ENCODE peak calls at places on chromosomes 1 and 21, in seven cellular contexts. R is H9; N is right lobe of liver; T is fibroblast of lung; S is astrocyte; Z is CD8-positive, alpha-beta memory T cell; K is neuronal stem cell. D is an unnamed sample.

GRCh38 chr1:227947678-227948492 is at the start of gene WNT9A:
- DNase-seq in S (peak; percentile 41), T (peak; percentile 61), R (no peak), K (peak; percentile 83), Z (no peak), N (peak; percentile 53), D (peak; percentile 59)

GRCh38 chr1:110165761-110166231 is 15.5 kb downstream of the SLC6A17 start:
- DNase-seq in K (no peak), R (no peak), Z (no peak), T (no peak), S (no peak), N (no peak), D (no peak)

GRCh38 chr1:32142446-32143301 is 34.8 kb downstream of the KPNA6 start:
- DNase-seq in R (no peak), K (no peak), S (peak; percentile 71), N (peak; percentile 58), T (peak; percentile 84), Z (no peak), D (no peak)

GRCh38 chr1:37051386-37051785 is 17.1 kb upstream of the GRIK3 start:
- DNase-seq in S (no peak), T (no peak), R (no peak), K (no peak), Z (no peak), N (no peak), D (no peak)

GRCh38 chr1:57835620-57836019 is 411.8 kb upstream of the DAB1 start:
- DNase-seq in Z (no peak), T (no peak), R (peak; percentile 41), S (no peak), N (no peak), K (no peak), D (no peak)

GRCh38 chr21:36022704-36023103 is 37.6 kb downstream of the SETD4 start:
- DNase-seq in T (peak; percentile 19), R (no peak), K (no peak), N (no peak), Z (no peak), S (no peak), D (no peak)

GRCh38 chr1:32917521-32917920 is 16.3 kb upstream of the TMEM54 start:
- DNase-seq in S (no peak), Z (no peak), K (no peak), N (no peak), T (no peak), R (no peak), D (no peak)

GRCh38 chr21:15706686-15707085 is 23.1 kb upstream of the USP25 start:
- DNase-seq in T (peak; percentile 92), N (no peak), K (no peak), Z (no peak), S (peak; percentile 99), R (no peak), D (peak; percentile 65)

GRCh38 chr1:75908717-75909152 is 23.5 kb downstream of the ASB17 start:
- DNase-seq in N (no peak), Z (no peak), S (peak; percentile 16), R (peak; percentile 52), K (peak; percentile 38), T (peak; percentile 73), D (peak; percentile 18)

GRCh38 chr1:95207223-95207935 is 26.6 kb upstream of the RWDD3 start:
- DNase-seq in R (no peak), T (no peak), N (no peak), Z (no peak), K (no peak), S (no peak), D (no peak)

GRCh38 chr1:167056529-167057296 is 33.5 kb downstream of the GPA33 start:
- DNase-seq in N (no peak), R (peak; percentile 34), S (no peak), Z (no peak), T (no peak), K (no peak), D (no peak)

GRCh38 chr1:71667224-71667623 is 586.4 kb upstream of the ZRANB2 start:
- DNase-seq in K (no peak), T (peak; percentile 66), R (no peak), N (no peak), S (peak; percentile 24), Z (no peak), D (no peak)

GRCh38 chr1:178543291-178543609 is 30.3 kb downstream of the TEX35 start:
- DNase-seq in R (no peak), Z (no peak), K (no peak), N (no peak), S (peak; percentile 34), T (no peak), D (no peak)

GRCh38 chr1:21042920-21043605 is 133.6 kb downstream of the EIF4G3 start:
- DNase-seq in Z (no peak), N (no peak), T (peak; percentile 65), K (no peak), S (peak; percentile 94), R (no peak), D (no peak)

GRCh38 chr1:202034683-202035462 is 24.5 kb downstream of the ELF3 start:
- DNase-seq in K (no peak), S (peak; percentile 96), N (peak; percentile 97), Z (no peak), R (no peak), T (peak; percentile 94), D (peak; percentile 99)

DNA sequence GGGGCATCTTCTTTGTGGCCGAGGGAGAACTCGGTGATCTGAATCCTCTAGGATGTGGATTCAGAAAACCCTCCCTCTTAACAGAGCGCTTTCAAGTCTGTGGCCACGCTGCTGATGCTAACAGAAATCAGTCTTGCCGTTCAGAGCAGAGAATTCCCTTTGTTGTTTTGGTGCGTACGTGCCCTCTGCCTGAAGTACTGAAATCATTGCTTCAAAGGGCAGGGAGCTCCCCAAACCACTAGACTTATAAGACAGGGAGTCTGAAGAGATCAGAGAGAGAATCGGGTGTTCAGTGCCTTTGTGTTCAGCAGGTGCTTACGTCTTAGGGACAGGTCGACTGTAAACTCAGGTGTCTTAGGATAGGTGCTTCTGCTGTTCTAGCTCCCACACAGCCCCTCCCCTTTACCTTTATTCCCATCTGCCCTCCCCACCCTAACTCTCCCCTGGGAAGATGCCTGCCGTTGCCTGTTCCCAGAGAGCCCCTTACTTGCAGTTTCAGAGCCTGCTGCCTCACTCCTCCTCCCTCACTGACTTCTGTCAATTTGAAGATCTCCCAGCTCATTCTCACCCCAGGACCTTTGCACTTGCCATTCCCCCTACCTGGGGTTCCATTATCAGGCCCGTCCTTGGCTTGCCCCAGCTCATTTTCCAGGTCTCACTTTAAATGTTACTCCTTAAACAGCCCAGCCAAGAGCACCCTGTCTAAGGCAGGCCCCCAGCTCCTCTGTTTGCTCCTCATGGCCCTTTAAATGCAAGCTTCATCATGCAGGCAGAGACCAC is 143.0 kb downstream of the CAMTA1 start:
- DNase-seq in S (no peak), K (no peak), Z (no peak), N (no peak), T (no peak), R (no peak), D (no peak)
- H3K27me3 ChIP-seq in S (peaks cover 16% of the 10 kb centered on the region), K (peaks cover 14% of the 10 kb centered on the region), Z (no peaks in the 10 kb centered on the region), N (no peaks in the 10 kb centered on the region), T (peaks cover 2% of the 10 kb centered on the region), R (no peaks in the 10 kb centered on the region), D (peaks cover 5% of the 10 kb centered on the region)

GRCh38 chr1:46493316-46494032 is 3.8 kb downstream of the DMBX1 start:
- DNase-seq in Z (no peak), R (no peak), S (no peak), K (no peak), T (no peak), N (no peak), D (no peak)

GRCh38 chr1:46495778-46496177 is 6.1 kb downstream of the DMBX1 start:
- DNase-seq in S (no peak), Z (no peak), N (no peak), K (no peak), R (no peak), T (no peak), D (no peak)

GRCh38 chr1:46492871-46493270 is 3.2 kb downstream of the DMBX1 start:
- DNase-seq in S (no peak), Z (no peak), R (peak; percentile 80), K (no peak), N (no peak), T (no peak), D (no peak)

GRCh38 chr1:46496505-46496904 is 6.9 kb downstream of the DMBX1 start:
- DNase-seq in K (no peak), R (no peak), N (no peak), T (no peak), S (no peak), Z (no peak), D (no peak)

DNA sequence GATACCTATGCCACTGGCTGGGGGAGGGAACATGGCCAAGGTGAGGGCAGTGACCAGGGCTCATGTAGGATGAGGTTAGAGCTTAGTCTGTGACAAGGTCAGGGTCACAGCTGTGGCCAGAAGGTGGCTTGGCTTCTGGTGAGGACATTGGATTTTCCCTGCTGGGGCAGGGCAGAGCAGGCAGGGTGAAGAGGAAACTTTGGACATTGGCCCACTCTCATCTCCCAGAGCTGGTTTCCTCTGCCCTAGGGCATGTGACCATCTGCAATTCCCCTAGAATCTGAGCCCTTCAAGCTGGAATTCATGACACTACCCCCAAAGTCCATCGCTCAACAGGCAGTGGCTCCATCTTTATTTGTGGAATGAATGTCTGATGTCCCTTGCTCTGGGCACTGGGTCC is 5.3 kb downstream of the DMBX1 start:
- DNase-seq in N (no peak), T (no peak), S (no peak), Z (no peak), R (no peak), K (no peak), D (no peak)
- H3K27me3 ChIP-seq in N (no peaks in the 10 kb centered on the region), T (peaks cover 43% of the 10 kb centered on the region), S (peaks cover 82% of the 10 kb centered on the region), Z (peaks cover 18% of the 10 kb centered on the region), R (peaks cover 55% of the 10 kb centered on the region), K (peaks cover 96% of the 10 kb centered on the region), D (peaks cover 43% of the 10 kb centered on the region)

DNA sequence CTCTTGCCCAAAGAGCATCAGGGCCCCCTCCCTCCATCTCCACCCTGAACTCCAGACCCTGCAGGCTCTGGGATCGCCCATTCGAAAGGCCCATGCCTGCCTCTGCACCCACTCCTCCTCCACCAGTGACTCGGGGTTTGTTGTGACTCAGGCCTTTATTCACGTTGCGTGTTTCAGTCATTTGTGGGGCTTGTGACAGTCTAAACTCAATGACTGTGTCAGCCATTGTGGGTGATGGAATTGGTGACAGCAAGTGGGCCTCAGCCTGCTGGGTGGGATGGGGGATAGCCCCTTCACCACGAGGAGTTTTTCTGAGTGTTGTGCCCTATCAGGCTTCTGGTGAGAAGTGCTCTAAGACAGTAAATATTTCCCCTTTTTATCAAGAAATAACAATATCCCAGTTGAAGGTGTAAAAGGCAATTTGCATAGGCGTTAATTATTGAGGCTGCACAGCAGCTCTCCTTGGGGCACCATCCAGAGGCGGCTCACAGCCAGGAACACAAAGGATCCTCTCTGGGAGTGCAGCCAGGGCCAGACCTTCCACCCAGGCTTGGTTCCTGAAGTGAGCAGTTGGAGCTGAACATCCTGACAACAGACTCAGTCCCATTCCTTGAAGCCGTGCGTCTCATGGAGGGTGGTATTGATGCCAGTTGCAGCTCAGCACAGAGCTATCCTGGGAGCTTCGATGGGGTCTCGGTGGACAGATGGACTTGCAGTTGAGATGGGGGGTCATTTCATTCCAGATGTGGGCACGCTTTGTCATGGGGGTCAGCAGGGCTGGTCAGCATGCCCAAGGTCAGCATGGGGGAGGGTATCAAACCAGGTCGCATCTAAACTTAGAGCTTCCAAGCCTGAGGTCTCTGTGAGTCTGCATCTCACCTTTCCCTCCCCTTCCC is 135.6 kb upstream of the CACNA1E start:
- DNase-seq in Z (no peak), S (no peak), K (no peak), R (no peak), N (no peak), T (no peak), D (no peak)
- H3K27me3 ChIP-seq in Z (no peaks in the 10 kb centered on the region), S (no peaks in the 10 kb centered on the region), K (peaks cover 4% of the 10 kb centered on the region), R (no peaks in the 10 kb centered on the region), N (no peaks in the 10 kb centered on the region), T (no peaks in the 10 kb centered on the region), D (peaks cover 7% of the 10 kb centered on the region)

DNA sequence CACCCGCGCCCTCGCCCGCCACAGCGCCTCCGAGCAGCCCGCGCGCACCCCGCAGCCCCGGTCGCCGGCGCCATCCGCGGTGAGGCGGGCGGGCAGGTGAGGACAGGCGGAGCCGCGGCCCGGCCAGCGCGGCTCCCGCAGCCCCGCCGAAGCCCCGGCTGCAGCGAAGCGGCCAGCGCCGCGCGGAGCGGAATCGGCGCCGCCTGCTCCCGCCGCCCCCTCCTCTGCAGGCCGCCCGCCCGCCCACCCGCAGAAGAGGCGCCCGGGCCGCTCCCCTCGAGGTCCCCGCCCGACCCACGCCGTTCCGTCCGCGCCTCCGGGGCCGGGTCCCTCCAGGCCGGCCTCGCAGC is 1.3 kb downstream of the PRDM16 start:
- DNase-seq in S (no peak), N (no peak), R (no peak), K (no peak), T (no peak), Z (no peak), D (no peak)
- H3K27me3 ChIP-seq in S (peaks cover 9% of the 10 kb centered on the region), N (no peaks in the 10 kb centered on the region), R (peaks cover 75% of the 10 kb centered on the region), K (peaks cover 91% of the 10 kb centered on the region), T (peaks cover 13% of the 10 kb centered on the region), Z (peaks cover 8% of the 10 kb centered on the region), D (peaks cover 28% of the 10 kb centered on the region)

D was measured in SJSA1.